ENCODE peak calls at places on chromosomes 5 and 9, in seven cellular contexts. U is naive thymus-derived CD8-positive, alpha-beta T cell; H is left colon; L is stimulated activated CD4-positive, alpha-beta T cell treated with anti-CD3 and anti-CD28 coated beads, Interleukin-12 subunit alpha, Interleukin-12 subunit beta, amount 100 ng/mL, for 48 hours; N is astrocyte of the spinal cord; E is NCI-H2081; T is HCT116. W is an unnamed sample.
A peak's percentile ranks its signal among the peaks of the same experiment; 100 is the strongest.

GRCh38 chr9:123929177-123929869 is 603 bp downstream of the DENND1A start:
- DNase-seq in L (peak; percentile 3), U (no peak), N (no peak), E (peak; percentile 19), T (no peak), H (peak; percentile 62), W (peak; percentile 5)

GRCh38 chr5:160423025-160423554 is 1.4 kb downstream of the PTTG1 start:
- DNase-seq in L (no peak), H (no peak), U (no peak), N (no peak), E (peak; percentile 62), T (no peak), W (no peak)

GRCh38 chr5:10540036-10540544 is 23.8 kb upstream of the ANKRD33B start:
- DNase-seq in L (no peak), E (no peak), T (no peak), U (no peak), H (no peak), N (no peak), W (no peak)

GRCh38 chr5:43401827-43402226 is 10.4 kb downstream of the CCL28 start:
- DNase-seq in T (peak; percentile 19), L (no peak), H (no peak), N (no peak), U (no peak), E (no peak), W (no peak)

GRCh38 chr5:71872465-71872864 is 153.4 kb downstream of the CARTPT start:
- DNase-seq in H (no peak), L (no peak), N (no peak), E (peak; percentile 23), T (no peak), U (no peak), W (no peak)

GRCh38 chr5:179819296-179820126 is 1.2 kb upstream of the SQSTM1 start:
- DNase-seq in N (peak; percentile 66), E (peak; percentile 57), H (peak; percentile 73), L (no peak), T (no peak), U (no peak), W (no peak)

GRCh38 chr9:581673-582497 is 259.6 kb upstream of the DMRT1 start:
- DNase-seq in L (no peak), T (peak; percentile 2), H (no peak), N (no peak), U (no peak), E (no peak), W (no peak)

GRCh38 chr5:135269224-135269623 is 129.8 kb downstream of the MACROH2A1 start:
- DNase-seq in N (peak; percentile 35), L (no peak), T (no peak), U (no peak), H (no peak), E (no peak), W (no peak)

GRCh38 chr5:142915840-142916424 is 145.8 kb downstream of the ARHGAP26 start:
- DNase-seq in L (no peak), H (peak; percentile 47), N (peak; percentile 46), T (no peak), E (peak; percentile 31), U (no peak), W (no peak)

GRCh38 chr5:126656397-126657007 is 55.8 kb downstream of the PHAX start:
- DNase-seq in E (peak; percentile 3), H (no peak), U (no peak), L (no peak), N (peak; percentile 57), T (peak; percentile 31), W (no peak)

GRCh38 chr5:137347865-137348264 is 151.3 kb downstream of the SPOCK1 start:
- DNase-seq in H (no peak), U (no peak), L (no peak), E (no peak), N (no peak), T (no peak), W (no peak)

GRCh38 chr5:178346607-178347334 is 114.2 kb upstream of the PHYKPL start:
- DNase-seq in L (no peak), T (no peak), E (no peak), U (no peak), H (no peak), N (no peak), W (no peak)

GRCh38 chr9:88808019-88808656 is 183.1 kb upstream of the S1PR3 start:
- DNase-seq in U (no peak), E (no peak), N (no peak), L (no peak), T (no peak), H (no peak), W (no peak)

GRCh38 chr5:171314728-171315385 is 5.8 kb downstream of the TLX3 start:
- DNase-seq in T (no peak), L (no peak), N (peak; percentile 13), H (no peak), E (no peak), U (no peak), W (no peak)

GRCh38 chr5:122415481-122416120 is 103.6 kb downstream of the SNCAIP start:
- DNase-seq in T (peak; percentile 38), E (peak; percentile 73), H (peak; percentile 52), N (peak; percentile 72), U (no peak), L (no peak), W (no peak)

GRCh38 chr5:102617857-102618187 is 119.0 kb upstream of the SLCO6A1 start:
- DNase-seq in L (no peak), N (no peak), H (peak; percentile 14), E (no peak), U (no peak), T (no peak), W (no peak)

GRCh38 chr9:120950421-120951388 is 24.1 kb upstream of the TRAF1 start:
- DNase-seq in U (no peak), E (no peak), N (no peak), H (no peak), L (no peak), T (no peak), W (no peak)

GRCh38 chr9:104725014-104725413 is 22.5 kb upstream of the NIPSNAP3A start:
- DNase-seq in T (no peak), L (no peak), U (peak; percentile 45), E (peak; percentile 11), H (no peak), N (no peak), W (no peak)

GRCh38 chr9:129111762-129112151 is 542 bp downstream of the PTPA start:
- DNase-seq in L (peak; percentile 14), T (no peak), N (peak; percentile 56), E (peak; percentile 50), U (peak; percentile 62), H (peak; percentile 59), W (no peak)